ENCODE peak calls at places on chromosomes 3 and 15, in ten cellular contexts. P, D, H, G, T, V, B, Y, I and E are unnamed samples. For H3K27me3, the result is how much of the 10 kb centered on the place peaks cover.

GRCh38 chr15:68376447-68377060 is 55.4 kb downstream of the ITGA11 start:
- DNase-seq in P (no peak), D (peak), H (no peak), G (peak), T (peak), V (no peak), B (no peak), Y (peak), I (no peak), E (no peak)

GRCh38 chr3:185362850-185363661 is at the start of gene MAP3K13:
- DNase-seq in P (peak), D (peak), H (peak), G (peak), T (peak), V (peak), B (peak), Y (peak), I (peak), E (no peak)

GRCh38 chr15:37981781-37982180 is 47.3 kb downstream of the TMCO5A start:
- DNase-seq in P (peak), D (no peak), H (peak), G (no peak), T (no peak), V (no peak), B (no peak), Y (no peak), I (no peak), E (no peak)

GRCh38 chr3:87084868-87085267 is 93.9 kb upstream of the VGLL3 start:
- DNase-seq in P (no peak), D (no peak), H (peak), G (no peak), T (no peak), V (no peak), B (no peak), Y (no peak), I (no peak), E (no peak)

GRCh38 chr3:40317061-40317676 is 7.7 kb downstream of the EIF1B start:
- DNase-seq in P (peak), D (peak), H (peak), G (no peak), T (no peak), V (peak), B (no peak), Y (no peak), I (peak), E (peak)

GRCh38 chr3:9231488-9231887 is 18.0 kb downstream of the SRGAP3 start:
- DNase-seq in P (no peak), D (no peak), H (no peak), G (no peak), T (no peak), V (no peak), B (no peak), Y (no peak), I (no peak), E (no peak)

GRCh38 chr3:5054098-5054497 is 68.0 kb upstream of the ARL8B start:
- DNase-seq in P (no peak), D (no peak), H (no peak), G (no peak), T (no peak), V (no peak), B (no peak), Y (no peak), I (no peak), E (no peak)

GRCh38 chr15:74400915-74401757 is 32.6 kb downstream of the SEMA7A start:
- DNase-seq in P (no peak), D (no peak), H (no peak), G (no peak), T (no peak), V (no peak), B (no peak), Y (no peak), I (no peak), E (no peak)

GRCh38 chr3:133457025-133457424 is 57.2 kb downstream of the BFSP2 start:
- DNase-seq in P (no peak), D (no peak), H (no peak), G (no peak), T (no peak), V (no peak), B (no peak), Y (no peak), I (no peak), E (no peak)

GRCh38 chr15:45991863-45992262 is 357.0 kb downstream of the SQOR start:
- DNase-seq in P (no peak), D (no peak), H (no peak), G (no peak), T (no peak), V (no peak), B (no peak), Y (no peak), I (no peak), E (no peak)

GRCh38 chr15:90001062-90001682 is at the start of gene ZNF710:
- DNase-seq in P (peak), D (peak), H (peak), G (peak), T (peak), V (peak), B (no peak), Y (no peak), I (no peak), E (peak)

GRCh38 chr3:42872718-42873117 is 3.0 kb downstream of the CYP8B1 start:
- DNase-seq in P (no peak), D (no peak), H (no peak), G (no peak), T (no peak), V (no peak), B (no peak), Y (no peak), I (no peak), E (no peak)

GRCh38 chr3:133506215-133506901 is 67.1 kb upstream of the CDV3 start:
- DNase-seq in P (peak), D (no peak), H (no peak), G (no peak), T (no peak), V (peak), B (no peak), Y (no peak), I (no peak), E (no peak)

GRCh38 chr3:149706905-149707304 is 45.4 kb downstream of the COMMD2 start:
- DNase-seq in P (peak), D (no peak), H (no peak), G (no peak), T (no peak), V (no peak), B (no peak), Y (no peak), I (peak), E (no peak)

GRCh38 chr3:112605285-112605684 is 35.7 kb downstream of the CCDC80 start:
- DNase-seq in P (peak), D (no peak), H (peak), G (no peak), T (no peak), V (no peak), B (no peak), Y (no peak), I (peak), E (no peak)

GRCh38 chr3:21672303-21672702 is 78.7 kb downstream of the ZNF385D start:
- DNase-seq in P (peak), D (no peak), H (peak), G (no peak), T (no peak), V (no peak), B (no peak), Y (no peak), I (peak), E (no peak)

GRCh38 chr15:33067456-33067855 is 127.1 kb downstream of the FMN1 start:
- DNase-seq in P (no peak), D (no peak), H (peak), G (no peak), T (no peak), V (no peak), B (no peak), Y (no peak), I (peak), E (no peak)

DNA sequence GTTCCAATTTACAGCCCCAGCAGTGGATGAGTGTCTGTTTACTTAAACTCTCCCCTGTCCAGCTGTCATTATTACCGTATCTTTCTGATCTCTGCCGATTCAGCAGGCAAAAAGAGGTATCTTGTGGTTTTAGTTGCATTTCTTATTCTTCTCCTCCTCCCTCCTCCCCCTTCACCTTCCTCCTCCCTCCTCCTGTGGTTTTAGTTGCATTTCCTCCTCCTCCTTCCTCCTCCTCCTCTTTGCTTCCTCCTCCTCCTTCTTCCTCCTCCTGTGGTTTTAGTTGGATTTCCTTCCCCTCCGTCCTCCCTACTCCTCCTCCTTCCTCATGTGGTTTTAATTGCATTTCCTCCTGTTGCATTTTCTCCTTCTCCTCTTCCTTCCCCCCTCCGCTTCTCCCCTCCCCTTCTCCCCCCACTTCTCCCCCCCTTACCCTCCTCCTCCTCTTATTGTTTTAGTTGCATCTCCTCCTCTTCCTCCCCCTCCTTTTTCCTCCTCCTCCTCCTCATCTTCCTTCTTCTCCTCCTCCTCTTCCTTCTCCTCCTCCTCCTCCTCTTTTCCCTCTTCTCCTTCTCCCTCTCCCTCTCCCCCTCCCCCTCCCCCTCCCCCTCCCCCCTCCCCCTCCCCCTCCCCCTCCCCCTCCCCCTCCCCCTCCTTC is 25.3 kb upstream of the VPS33B start:
- DNase-seq in P (no peak), D (no peak), H (no peak), G (no peak), T (no peak), V (no peak), B (no peak), Y (no peak), I (no peak), E (no peak)
- TF ChIP-seq CTCF in P (no peak), D (no peak), H (no peak), G (no peak), T (no peak), V (no peak), B (no peak), Y (no peak), I (no peak), E (no peak)

GRCh38 chr15:52786436-52787122 is 3.6 kb downstream of the ONECUT1 start:
- DNase-seq in P (no peak), D (no peak), H (no peak), G (no peak), T (no peak), V (no peak), B (no peak), Y (no peak), I (no peak), E (no peak)
- H3K27me3 ChIP-seq in P (half or more), D (half or more), H (half or more), G (half or more), T (half or more), V (half or more), B (half or more), Y (half or more), I (half or more), E (under half)

DNA sequence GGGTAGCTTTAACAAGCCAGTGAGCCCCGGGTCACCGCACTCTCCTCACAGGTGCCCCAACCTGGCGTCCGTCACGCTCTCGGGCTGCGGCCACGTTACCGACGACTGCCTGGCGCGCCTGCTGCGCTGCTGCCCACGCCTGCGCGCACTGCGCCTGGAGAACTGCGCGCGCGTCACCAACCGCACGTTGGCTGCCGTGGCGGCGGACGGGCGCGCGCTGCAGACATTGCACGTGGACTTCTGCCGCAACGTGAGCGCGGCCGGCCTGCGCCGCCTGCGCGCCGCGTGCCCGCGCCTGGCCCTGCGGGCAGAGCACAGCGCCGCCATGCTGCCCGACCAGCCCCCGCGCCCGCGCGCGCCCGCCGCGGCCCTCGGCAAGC is 3.4 kb downstream of the FBXL22 start:
- DNase-seq in P (peak), D (peak), H (peak), G (peak), T (peak), V (peak), B (no peak), Y (peak), I (peak), E (peak)
- TF ChIP-seq CTCF in P (peak), D (peak), H (no peak), G (peak), T (no peak), V (peak), B (no peak), Y (peak), I (no peak), E (no peak)

DNA sequence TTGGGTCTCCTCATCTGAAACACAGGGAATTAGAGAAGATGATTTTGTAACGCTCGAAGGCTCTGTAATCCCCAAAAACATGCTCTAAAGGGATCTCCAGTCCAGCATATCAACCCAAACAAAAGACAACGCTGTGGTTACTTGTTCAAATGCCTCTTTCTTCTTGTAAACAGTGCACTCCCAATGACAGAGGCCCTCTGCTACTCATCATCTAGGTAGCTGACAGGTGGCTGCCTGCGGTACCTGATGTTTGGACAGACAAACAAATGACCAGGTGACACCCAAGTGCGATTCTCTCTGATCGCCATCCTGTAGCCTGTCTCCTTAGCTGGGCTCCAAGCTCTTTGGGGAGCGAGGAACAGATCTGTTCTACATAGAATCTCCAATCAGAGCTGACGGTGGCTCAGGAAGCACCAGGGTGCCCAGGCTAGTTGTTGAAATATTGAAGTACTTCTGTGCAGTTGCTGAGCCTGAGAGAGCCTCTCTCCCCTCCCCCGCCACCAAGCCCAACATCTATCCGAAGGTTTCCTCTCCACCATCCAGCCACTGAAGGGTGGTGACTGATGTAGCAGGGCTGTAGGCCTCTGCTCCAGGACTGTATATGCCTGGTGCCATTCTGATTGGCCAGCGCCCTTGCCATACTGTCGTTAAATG is 238.7 kb downstream of the XXYLT1 start:
- DNase-seq in P (no peak), D (no peak), H (no peak), G (no peak), T (no peak), V (no peak), B (no peak), Y (no peak), I (no peak), E (no peak)
- H3K27me3 ChIP-seq in P (under half), D (under half), H (under half), G (under half), T (under half), V (under half), B (under half), Y (under half), I (under half), E (under half)